ENCODE peak calls at places on chromosomes 11 and 22, in four cellular contexts. One of them, this sample, is unnamed.

GRCh38 chr11:123062892-123063395 is 1.0 kb upstream of the HSPA8 start:
- DNase-seq in activated naive CD4-positive, alpha-beta T cell treated with anti-CD3 and anti-CD28 coated beads for 36 hours: no peak
- DNase-seq in mesendoderm: peak
- DNase-seq in left cardiac atrium: no peak
- DNase-seq in this sample: peak

GRCh38 chr22:27171212-27171611 is 513.8 kb downstream of the MIAT start:
- DNase-seq in activated naive CD4-positive, alpha-beta T cell treated with anti-CD3 and anti-CD28 coated beads for 36 hours: no peak
- DNase-seq in left cardiac atrium: no peak
- DNase-seq in mesendoderm: no peak
- DNase-seq in this sample: no peak

GRCh38 chr11:100573911-100574513 is 113.1 kb upstream of the ARHGAP42 start:
- DNase-seq in activated naive CD4-positive, alpha-beta T cell treated with anti-CD3 and anti-CD28 coated beads for 36 hours: no peak
- DNase-seq in left cardiac atrium: no peak
- DNase-seq in mesendoderm: no peak
- DNase-seq in this sample: no peak

GRCh38 chr22:44663256-44663999 is 38.6 kb upstream of the PRR5 start:
- DNase-seq in mesendoderm: no peak
- DNase-seq in left cardiac atrium: no peak
- DNase-seq in activated naive CD4-positive, alpha-beta T cell treated with anti-CD3 and anti-CD28 coated beads for 36 hours: no peak
- DNase-seq in this sample: no peak

GRCh38 chr22:45262931-45263789 is 21.6 kb upstream of the UPK3A start:
- DNase-seq in left cardiac atrium: no peak
- DNase-seq in activated naive CD4-positive, alpha-beta T cell treated with anti-CD3 and anti-CD28 coated beads for 36 hours: no peak
- DNase-seq in mesendoderm: peak
- DNase-seq in this sample: no peak

GRCh38 chr11:65293909-65294381 is 20.7 kb upstream of the CDC42EP2 start:
- DNase-seq in mesendoderm: no peak
- DNase-seq in left cardiac atrium: peak
- DNase-seq in activated naive CD4-positive, alpha-beta T cell treated with anti-CD3 and anti-CD28 coated beads for 36 hours: no peak
- DNase-seq in this sample: no peak

GRCh38 chr22:30614268-30614667 is 7.3 kb downstream of the TCN2 start:
- DNase-seq in mesendoderm: no peak
- DNase-seq in activated naive CD4-positive, alpha-beta T cell treated with anti-CD3 and anti-CD28 coated beads for 36 hours: no peak
- DNase-seq in left cardiac atrium: no peak
- DNase-seq in this sample: no peak

GRCh38 chr22:43867839-43868652 is 5.7 kb upstream of the SULT4A1 start:
- DNase-seq in activated naive CD4-positive, alpha-beta T cell treated with anti-CD3 and anti-CD28 coated beads for 36 hours: peak
- DNase-seq in mesendoderm: peak
- DNase-seq in left cardiac atrium: peak
- DNase-seq in this sample: no peak

This sample was measured in NCI-H1092.